ENCODE peak calls at places on chromosomes 6 and 20, in ten cellular contexts. One of them, this sample, is unnamed.
A peak's percentile ranks its signal among the peaks of the same experiment; 100 is the strongest.

GRCh38 chr6:1942834-1943233 is 302.6 kb downstream of the GMDS start:
- DNase-seq in IMR-90: no peak
- DNase-seq in ovary: no peak
- DNase-seq in heart left ventricle: no peak
- DNase-seq in astrocyte of the spinal cord: no peak
- DNase-seq in cardiac muscle cell: no peak
- DNase-seq in psoas muscle: no peak
- DNase-seq in uterus: no peak
- DNase-seq in AG04449: no peak
- DNase-seq in HL-60: no peak
- DNase-seq in this sample: no peak

GRCh38 chr20:40506567-40506966 is 182.5 kb downstream of the MAFB start:
- DNase-seq in IMR-90: peak; percentile 80
- DNase-seq in ovary: peak; percentile 43
- DNase-seq in heart left ventricle: peak; percentile 90
- DNase-seq in astrocyte of the spinal cord: peak; percentile 99
- DNase-seq in cardiac muscle cell: no peak
- DNase-seq in psoas muscle: peak; percentile 93
- DNase-seq in uterus: peak; percentile 63
- DNase-seq in AG04449: peak; percentile 95
- DNase-seq in HL-60: peak; percentile 99
- DNase-seq in this sample: peak; percentile 95

GRCh38 chr6:81562169-81562568 is 190.3 kb downstream of the TENT5A start:
- DNase-seq in IMR-90: peak; percentile 89
- DNase-seq in ovary: no peak
- DNase-seq in heart left ventricle: no peak
- DNase-seq in astrocyte of the spinal cord: peak; percentile 85
- DNase-seq in cardiac muscle cell: peak; percentile 14
- DNase-seq in psoas muscle: no peak
- DNase-seq in uterus: peak; percentile 30
- DNase-seq in AG04449: peak; percentile 64
- DNase-seq in HL-60: no peak
- DNase-seq in this sample: peak; percentile 84

GRCh38 chr6:1027109-1027794 is 284.6 kb upstream of the FOXQ1 start:
- DNase-seq in IMR-90: peak; percentile 79
- DNase-seq in ovary: no peak
- DNase-seq in heart left ventricle: no peak
- DNase-seq in astrocyte of the spinal cord: peak; percentile 57
- DNase-seq in cardiac muscle cell: no peak
- DNase-seq in psoas muscle: no peak
- DNase-seq in uterus: no peak
- DNase-seq in AG04449: no peak
- DNase-seq in HL-60: no peak
- DNase-seq in this sample: peak; percentile 51

GRCh38 chr6:159800141-159800865 is at the start of gene PNLDC1:
- DNase-seq in IMR-90: no peak
- DNase-seq in ovary: no peak
- DNase-seq in heart left ventricle: no peak
- DNase-seq in astrocyte of the spinal cord: no peak
- DNase-seq in cardiac muscle cell: no peak
- DNase-seq in psoas muscle: no peak
- DNase-seq in uterus: no peak
- DNase-seq in AG04449: no peak
- DNase-seq in HL-60: no peak
- DNase-seq in this sample: no peak

GRCh38 chr6:50249493-50249892 is 199.8 kb upstream of the DEFB112 start:
- DNase-seq in IMR-90: peak; percentile 66
- DNase-seq in ovary: no peak
- DNase-seq in heart left ventricle: no peak
- DNase-seq in astrocyte of the spinal cord: peak; percentile 1
- DNase-seq in cardiac muscle cell: no peak
- DNase-seq in psoas muscle: no peak
- DNase-seq in uterus: no peak
- DNase-seq in AG04449: no peak
- DNase-seq in HL-60: no peak
- DNase-seq in this sample: no peak

GRCh38 chr20:19750907-19751636 is 7.0 kb upstream of the RIN2 start:
- DNase-seq in IMR-90: no peak
- DNase-seq in ovary: no peak
- DNase-seq in heart left ventricle: no peak
- DNase-seq in astrocyte of the spinal cord: no peak
- DNase-seq in cardiac muscle cell: peak; percentile 28
- DNase-seq in psoas muscle: no peak
- DNase-seq in uterus: no peak
- DNase-seq in AG04449: no peak
- DNase-seq in HL-60: peak; percentile 31
- DNase-seq in this sample: peak; percentile 15

GRCh38 chr20:58169441-58169840 is 59.0 kb downstream of the ANKRD60 start:
- DNase-seq in IMR-90: peak; percentile 41
- DNase-seq in ovary: no peak
- DNase-seq in heart left ventricle: no peak
- DNase-seq in astrocyte of the spinal cord: peak; percentile 86
- DNase-seq in cardiac muscle cell: no peak
- DNase-seq in psoas muscle: no peak
- DNase-seq in uterus: no peak
- DNase-seq in AG04449: peak; percentile 7
- DNase-seq in HL-60: no peak
- DNase-seq in this sample: peak; percentile 5

GRCh38 chr20:36085686-36086267 is 68.8 kb upstream of the EPB41L1 start:
- DNase-seq in IMR-90: peak; percentile 60
- DNase-seq in ovary: no peak
- DNase-seq in heart left ventricle: no peak
- DNase-seq in astrocyte of the spinal cord: peak; percentile 61
- DNase-seq in cardiac muscle cell: no peak
- DNase-seq in psoas muscle: no peak
- DNase-seq in uterus: no peak
- DNase-seq in AG04449: no peak
- DNase-seq in HL-60: no peak
- DNase-seq in this sample: peak; percentile 56

GRCh38 chr20:37901667-37902503 is 1.0 kb upstream of the VSTM2L start:
- DNase-seq in IMR-90: peak; percentile 60
- DNase-seq in ovary: peak; percentile 33
- DNase-seq in heart left ventricle: no peak
- DNase-seq in astrocyte of the spinal cord: peak; percentile 70
- DNase-seq in cardiac muscle cell: peak; percentile 75
- DNase-seq in psoas muscle: no peak
- DNase-seq in uterus: peak; percentile 26
- DNase-seq in AG04449: no peak
- DNase-seq in HL-60: peak; percentile 11
- DNase-seq in this sample: peak; percentile 74

GRCh38 chr6:35360349-35361138 is 18.2 kb downstream of the PPARD start:
- DNase-seq in IMR-90: peak; percentile 36
- DNase-seq in ovary: no peak
- DNase-seq in heart left ventricle: peak; percentile 75
- DNase-seq in astrocyte of the spinal cord: no peak
- DNase-seq in cardiac muscle cell: no peak
- DNase-seq in psoas muscle: peak; percentile 85
- DNase-seq in uterus: no peak
- DNase-seq in AG04449: no peak
- DNase-seq in HL-60: no peak
- DNase-seq in this sample: no peak

GRCh38 chr6:160974304-160974771 is 17.2 kb upstream of the MAP3K4 start:
- DNase-seq in IMR-90: peak; percentile 97
- DNase-seq in ovary: peak; percentile 80
- DNase-seq in heart left ventricle: peak; percentile 78
- DNase-seq in astrocyte of the spinal cord: peak; percentile 94
- DNase-seq in cardiac muscle cell: peak; percentile 55
- DNase-seq in psoas muscle: peak; percentile 76
- DNase-seq in uterus: peak; percentile 93
- DNase-seq in AG04449: peak; percentile 96
- DNase-seq in HL-60: no peak
- DNase-seq in this sample: peak; percentile 98

GRCh38 chr6:105791569-105792318 is 294.4 kb upstream of the PRDM1 start:
- DNase-seq in IMR-90: no peak
- DNase-seq in ovary: no peak
- DNase-seq in heart left ventricle: no peak
- DNase-seq in astrocyte of the spinal cord: no peak
- DNase-seq in cardiac muscle cell: no peak
- DNase-seq in psoas muscle: no peak
- DNase-seq in uterus: no peak
- DNase-seq in AG04449: no peak
- DNase-seq in HL-60: no peak
- DNase-seq in this sample: no peak

GRCh38 chr20:47233333-47234188 is 122.9 kb downstream of the ZMYND8 start:
- DNase-seq in IMR-90: peak; percentile 48
- DNase-seq in ovary: no peak
- DNase-seq in heart left ventricle: no peak
- DNase-seq in astrocyte of the spinal cord: peak; percentile 53
- DNase-seq in cardiac muscle cell: no peak
- DNase-seq in psoas muscle: no peak
- DNase-seq in uterus: no peak
- DNase-seq in AG04449: peak; percentile 56
- DNase-seq in HL-60: no peak
- DNase-seq in this sample: peak; percentile 22

GRCh38 chr6:26156105-26156849 is 69.0 kb downstream of the HFE start:
- DNase-seq in IMR-90: peak; percentile 87
- DNase-seq in ovary: peak; percentile 96
- DNase-seq in heart left ventricle: peak; percentile 95
- DNase-seq in astrocyte of the spinal cord: peak; percentile 94
- DNase-seq in cardiac muscle cell: peak; percentile 91
- DNase-seq in psoas muscle: peak; percentile 96
- DNase-seq in uterus: peak; percentile 93
- DNase-seq in AG04449: peak; percentile 28
- DNase-seq in HL-60: peak; percentile 76
- DNase-seq in this sample: peak; percentile 85

GRCh38 chr6:76221525-76221924 is 149.1 kb upstream of the IMPG1 start:
- DNase-seq in IMR-90: no peak
- DNase-seq in ovary: no peak
- DNase-seq in heart left ventricle: no peak
- DNase-seq in astrocyte of the spinal cord: no peak
- DNase-seq in cardiac muscle cell: no peak
- DNase-seq in psoas muscle: no peak
- DNase-seq in uterus: no peak
- DNase-seq in AG04449: no peak
- DNase-seq in HL-60: no peak
- DNase-seq in this sample: no peak

GRCh38 chr6:36133912-36134311 is 3.6 kb downstream of the MAPK13 start:
- DNase-seq in IMR-90: no peak
- DNase-seq in ovary: no peak
- DNase-seq in heart left ventricle: no peak
- DNase-seq in astrocyte of the spinal cord: no peak
- DNase-seq in cardiac muscle cell: no peak
- DNase-seq in psoas muscle: no peak
- DNase-seq in uterus: no peak
- DNase-seq in AG04449: no peak
- DNase-seq in HL-60: no peak
- DNase-seq in this sample: no peak

GRCh38 chr20:1212607-1213396 is 9.5 kb downstream of the C20orf202 start:
- DNase-seq in IMR-90: peak; percentile 72
- DNase-seq in ovary: peak; percentile 46
- DNase-seq in heart left ventricle: peak; percentile 75
- DNase-seq in astrocyte of the spinal cord: peak; percentile 59
- DNase-seq in cardiac muscle cell: peak; percentile 86
- DNase-seq in psoas muscle: peak; percentile 73
- DNase-seq in uterus: peak; percentile 50
- DNase-seq in AG04449: peak; percentile 14
- DNase-seq in HL-60: peak; percentile 39
- DNase-seq in this sample: peak; percentile 73
- TF ChIP-seq CTCF in IMR-90: peak; percentile 77
- TF ChIP-seq CTCF in ovary: peak; percentile 49
- TF ChIP-seq CTCF in heart left ventricle: peak; percentile 82
- TF ChIP-seq CTCF in astrocyte of the spinal cord: peak; percentile 86
- TF ChIP-seq CTCF in cardiac muscle cell: peak; percentile 82
- TF ChIP-seq CTCF in psoas muscle: peak; percentile 80
- TF ChIP-seq CTCF in uterus: peak; percentile 71
- TF ChIP-seq CTCF in AG04449: peak; percentile 85
- TF ChIP-seq CTCF in HL-60: peak; percentile 79
- TF ChIP-seq CTCF in this sample: peak; percentile 88

GRCh38 chr6:97097068-97098047 is 172.8 kb downstream of the KLHL32 start:
- DNase-seq in IMR-90: no peak
- DNase-seq in ovary: no peak
- DNase-seq in heart left ventricle: no peak
- DNase-seq in astrocyte of the spinal cord: no peak
- DNase-seq in cardiac muscle cell: no peak
- DNase-seq in psoas muscle: no peak
- DNase-seq in uterus: no peak
- DNase-seq in AG04449: no peak
- DNase-seq in HL-60: no peak
- DNase-seq in this sample: peak; percentile 4
- H3K4me3 ChIP-seq in IMR-90: no peak overlapping the region
- H3K4me3 ChIP-seq in ovary: no peak overlapping the region
- H3K4me3 ChIP-seq in heart left ventricle: peak overlapping the region; percentile 14
- H3K4me3 ChIP-seq in astrocyte of the spinal cord: no peak overlapping the region
- H3K4me3 ChIP-seq in cardiac muscle cell: no peak overlapping the region
- H3K4me3 ChIP-seq in psoas muscle: no peak overlapping the region
- H3K4me3 ChIP-seq in uterus: no peak overlapping the region
- H3K4me3 ChIP-seq in AG04449: no peak overlapping the region
- H3K4me3 ChIP-seq in HL-60: no peak overlapping the region
- H3K4me3 ChIP-seq in this sample: peak overlapping the region; percentile 26

GRCh38 chr20:63395723-63396122 is 34.6 kb upstream of the CHRNA4 start:
- DNase-seq in IMR-90: no peak
- DNase-seq in ovary: no peak
- DNase-seq in heart left ventricle: no peak
- DNase-seq in astrocyte of the spinal cord: no peak
- DNase-seq in cardiac muscle cell: no peak
- DNase-seq in psoas muscle: no peak
- DNase-seq in uterus: no peak
- DNase-seq in AG04449: no peak
- DNase-seq in HL-60: no peak
- DNase-seq in this sample: no peak
- TF ChIP-seq CTCF in IMR-90: no peak
- TF ChIP-seq CTCF in ovary: no peak
- TF ChIP-seq CTCF in heart left ventricle: no peak
- TF ChIP-seq CTCF in astrocyte of the spinal cord: no peak
- TF ChIP-seq CTCF in cardiac muscle cell: no peak
- TF ChIP-seq CTCF in psoas muscle: no peak
- TF ChIP-seq CTCF in uterus: no peak
- TF ChIP-seq CTCF in AG04449: no peak
- TF ChIP-seq CTCF in HL-60: no peak
- TF ChIP-seq CTCF in this sample: no peak

GRCh38 chr6:128517124-128517523 is 3.3 kb downstream of the PTPRK start:
- DNase-seq in IMR-90: no peak
- DNase-seq in ovary: no peak
- DNase-seq in heart left ventricle: no peak
- DNase-seq in astrocyte of the spinal cord: no peak
- DNase-seq in cardiac muscle cell: no peak
- DNase-seq in psoas muscle: no peak
- DNase-seq in uterus: no peak
- DNase-seq in AG04449: no peak
- DNase-seq in HL-60: no peak
- DNase-seq in this sample: no peak

GRCh38 chr6:128513878-128514277 is 6.5 kb downstream of the PTPRK start:
- DNase-seq in IMR-90: no peak
- DNase-seq in ovary: no peak
- DNase-seq in heart left ventricle: no peak
- DNase-seq in astrocyte of the spinal cord: no peak
- DNase-seq in cardiac muscle cell: no peak
- DNase-seq in psoas muscle: no peak
- DNase-seq in uterus: no peak
- DNase-seq in AG04449: no peak
- DNase-seq in HL-60: no peak
- DNase-seq in this sample: no peak

GRCh38 chr6:128518531-128519131 is 1.8 kb downstream of the PTPRK start:
- DNase-seq in IMR-90: no peak
- DNase-seq in ovary: no peak
- DNase-seq in heart left ventricle: no peak
- DNase-seq in astrocyte of the spinal cord: no peak
- DNase-seq in cardiac muscle cell: no peak
- DNase-seq in psoas muscle: no peak
- DNase-seq in uterus: no peak
- DNase-seq in AG04449: no peak
- DNase-seq in HL-60: no peak
- DNase-seq in this sample: no peak

GRCh38 chr6:128515550-128516513 is 4.6 kb downstream of the PTPRK start:
- DNase-seq in IMR-90: peak; percentile 68
- DNase-seq in ovary: no peak
- DNase-seq in heart left ventricle: no peak
- DNase-seq in astrocyte of the spinal cord: peak; percentile 79
- DNase-seq in cardiac muscle cell: no peak
- DNase-seq in psoas muscle: no peak
- DNase-seq in uterus: no peak
- DNase-seq in AG04449: no peak
- DNase-seq in HL-60: no peak
- DNase-seq in this sample: peak; percentile 72

GRCh38 chr6:128516514-128516898 is 3.9 kb downstream of the PTPRK start:
- DNase-seq in IMR-90: peak; percentile 48
- DNase-seq in ovary: no peak
- DNase-seq in heart left ventricle: no peak
- DNase-seq in astrocyte of the spinal cord: peak; percentile 55
- DNase-seq in cardiac muscle cell: no peak
- DNase-seq in psoas muscle: no peak
- DNase-seq in uterus: no peak
- DNase-seq in AG04449: no peak
- DNase-seq in HL-60: no peak
- DNase-seq in this sample: no peak
- H3K4me3 ChIP-seq in IMR-90: no peak overlapping the region
- H3K4me3 ChIP-seq in ovary: no peak overlapping the region
- H3K4me3 ChIP-seq in heart left ventricle: peak overlapping the region; percentile 11
- H3K4me3 ChIP-seq in astrocyte of the spinal cord: no peak overlapping the region
- H3K4me3 ChIP-seq in cardiac muscle cell: peak overlapping the region; percentile 78
- H3K4me3 ChIP-seq in psoas muscle: no peak overlapping the region
- H3K4me3 ChIP-seq in uterus: no peak overlapping the region
- H3K4me3 ChIP-seq in AG04449: no peak overlapping the region
- H3K4me3 ChIP-seq in HL-60: no peak overlapping the region
- H3K4me3 ChIP-seq in this sample: no peak overlapping the region